ENCODE peak calls at places on chromosomes 11 and 22, in six cellular contexts. Y is GM10248, T is BE2C, N is lower leg skin, S is H54, X is hepatic stellate cell. O is an unnamed sample.
A peak's percentile ranks its signal among the peaks of the same experiment; 100 is the strongest.

GRCh38 chr11:60310407-60310998 is 16.6 kb upstream of the MS4A6E start:
- DNase-seq in Y (peak; percentile 55), T (no peak), N (no peak), S (no peak), X (no peak), O (no peak)

GRCh38 chr11:111185259-111185658 is 60.3 kb upstream of the POU2AF2 start:
- DNase-seq in Y (peak; percentile 18), T (no peak), N (no peak), S (no peak), X (peak; percentile 43), O (no peak)

GRCh38 chr11:117817213-117818035 is 7.1 kb downstream of the FXYD2 start:
- DNase-seq in Y (peak; percentile 70), T (peak; percentile 86), N (peak; percentile 97), S (peak; percentile 45), X (peak; percentile 79), O (peak; percentile 89)

GRCh38 chr11:61744181-61744580 is 8.3 kb upstream of the MYRF start:
- DNase-seq in Y (no peak), T (no peak), N (no peak), S (no peak), X (no peak), O (no peak)

GRCh38 chr22:43867839-43868652 is 5.7 kb upstream of the SULT4A1 start:
- DNase-seq in Y (no peak), T (peak; percentile 0), N (peak; percentile 84), S (peak; percentile 44), X (peak; percentile 61), O (no peak)

GRCh38 chr22:22578702-22579424 is 19.8 kb upstream of the PRAME start:
- DNase-seq in Y (no peak), T (peak; percentile 50), N (no peak), S (no peak), X (peak; percentile 53), O (no peak)

GRCh38 chr22:25148149-25148691 is 51.4 kb upstream of the CRYBB3 start:
- DNase-seq in Y (no peak), T (no peak), N (no peak), S (no peak), X (no peak), O (no peak)

GRCh38 chr11:96137357-96137756 is 205.6 kb downstream of the MAML2 start:
- DNase-seq in Y (no peak), T (no peak), N (no peak), S (no peak), X (no peak), O (no peak)

GRCh38 chr11:94876645-94877445 is 96.5 kb downstream of the CWC15 start:
- DNase-seq in Y (peak; percentile 79), T (peak; percentile 30), N (peak; percentile 94), S (peak; percentile 71), X (peak; percentile 92), O (peak; percentile 78)

GRCh38 chr11:119843760-119844330 is 114.8 kb upstream of the NECTIN1 start:
- DNase-seq in Y (no peak), T (peak; percentile 40), N (no peak), S (peak; percentile 25), X (peak; percentile 40), O (no peak)

GRCh38 chr22:50452649-50453048 is 22.2 kb downstream of the SBF1 start:
- DNase-seq in Y (no peak), T (no peak), N (no peak), S (no peak), X (no peak), O (no peak)

GRCh38 chr22:36562261-36562835 is 33.4 kb upstream of the EIF3D start:
- DNase-seq in Y (no peak), T (no peak), N (no peak), S (peak; percentile 70), X (peak; percentile 60), O (no peak)